ENCODE peak calls at places on chromosomes 5 and 9, in six cellular contexts. X is PC-9, O is HCT116, Q is astrocyte, F is GM23248, W is tibial nerve. I is an unnamed sample.

GRCh38 chr9:126114409-126114760 is 212.2 kb upstream of the MVB12B start:
- DNase-seq in X (no peak), F (no peak), Q (no peak), W (no peak), O (no peak), I (no peak)

GRCh38 chr5:95812100-95812472 is 10.4 kb downstream of the GLRX start:
- DNase-seq in F (peak; percentile 18), Q (no peak), O (no peak), X (no peak), W (no peak), I (no peak)

GRCh38 chr9:16824545-16825041 is 45.9 kb downstream of the BNC2 start:
- DNase-seq in W (no peak), F (no peak), X (peak; percentile 36), Q (peak; percentile 37), O (no peak), I (no peak)

GRCh38 chr5:77073667-77074066 is 13.4 kb downstream of the ZBED3 start:
- DNase-seq in W (no peak), O (no peak), F (peak; percentile 32), Q (peak; percentile 52), X (no peak), I (no peak)

GRCh38 chr9:75186767-75187380 is 98.6 kb downstream of the OSTF1 start:
- DNase-seq in W (no peak), O (no peak), F (peak; percentile 44), X (no peak), Q (no peak), I (no peak)

GRCh38 chr5:54517174-54517511 is 416 bp upstream of the SNX18 start:
- DNase-seq in O (no peak), F (no peak), X (no peak), Q (no peak), W (no peak), I (no peak)

GRCh38 chr9:112618385-112619001 is 99.4 kb downstream of the INIP start:
- DNase-seq in Q (no peak), F (no peak), X (no peak), W (no peak), O (no peak), I (no peak)

GRCh38 chr5:71778678-71779276 is 59.7 kb downstream of the CARTPT start:
- DNase-seq in X (peak; percentile 45), W (no peak), F (peak; percentile 28), O (peak; percentile 45), Q (peak; percentile 16), I (no peak)

GRCh38 chr5:144598451-144599068 is 427.9 kb downstream of the KCTD16 start:
- DNase-seq in X (no peak), Q (no peak), W (no peak), O (no peak), F (peak; percentile 17), I (no peak)

GRCh38 chr5:7904170-7904569 is 35.2 kb downstream of the MTRR start:
- DNase-seq in W (no peak), X (peak; percentile 75), F (peak; percentile 65), Q (peak; percentile 74), O (no peak), I (no peak)

GRCh38 chr5:132427285-132428146 is 58.0 kb downstream of the SLC22A5 start:
- DNase-seq in X (peak; percentile 92), F (peak; percentile 30), Q (no peak), O (no peak), W (no peak), I (peak; percentile 36)

GRCh38 chr5:153555420-153556114 is 65.1 kb downstream of the GRIA1 start:
- DNase-seq in F (no peak), X (no peak), Q (no peak), W (no peak), O (no peak), I (no peak)

GRCh38 chr9:3830296-3830695 is 304.5 kb upstream of the RFX3 start:
- DNase-seq in Q (no peak), F (no peak), X (no peak), W (no peak), O (no peak), I (no peak)

GRCh38 chr5:138905541-138905940 is 30.4 kb upstream of the LRRTM2 start:
- DNase-seq in Q (peak; percentile 80), F (peak; percentile 65), O (no peak), X (no peak), W (no peak), I (no peak)

GRCh38 chr9:13244190-13244589 is 35.3 kb downstream of the MPDZ start:
- DNase-seq in Q (no peak), F (no peak), O (no peak), W (no peak), X (no peak), I (no peak)

GRCh38 chr9:84659273-84659672 is 10.3 kb upstream of the NTRK2 start:
- DNase-seq in O (no peak), W (no peak), F (no peak), Q (no peak), X (no peak), I (no peak)

GRCh38 chr5:15887072-15887471 is 292.5 kb downstream of the MARCHF11 start:
- DNase-seq in X (no peak), W (no peak), Q (no peak), O (no peak), F (no peak), I (no peak)
- H3K27ac ChIP-seq in X (no peak overlapping the region), W (no peak overlapping the region), Q (no peak overlapping the region), O (no peak overlapping the region), F (no peak overlapping the region), I (no peak overlapping the region)

DNA sequence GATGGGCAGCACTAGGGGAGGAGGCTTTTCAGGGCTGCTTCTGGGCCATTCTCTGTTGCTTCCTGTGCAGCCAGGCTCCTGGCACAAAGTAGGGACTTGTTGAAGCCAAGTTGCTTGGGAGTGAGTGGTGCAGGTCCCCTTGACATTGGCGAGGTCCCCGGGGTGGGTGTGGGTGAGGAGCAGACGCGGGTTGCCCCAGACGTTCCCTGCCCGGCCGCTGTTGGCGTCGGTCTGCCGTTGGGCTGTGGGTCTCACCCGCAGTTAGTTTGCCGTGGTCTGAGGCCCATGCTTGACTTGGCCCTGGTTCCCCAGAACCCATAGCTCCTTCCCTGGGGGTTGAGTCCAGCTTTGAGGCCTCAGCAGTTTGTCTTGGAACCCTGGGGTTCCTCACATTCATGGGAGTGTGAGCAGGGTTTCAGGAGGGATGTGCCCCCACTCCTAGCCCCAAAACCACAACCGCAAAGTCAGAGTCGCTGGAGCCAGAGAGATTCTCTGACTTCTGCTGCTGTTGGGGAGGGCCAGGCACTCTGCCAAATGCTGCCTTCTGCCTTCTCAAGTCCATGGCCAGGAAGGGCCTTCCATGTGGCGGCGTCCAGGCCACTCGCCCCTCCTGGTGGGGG is 77.5 kb downstream of the RXRA start:
- DNase-seq in X (no peak), W (peak; percentile 74), O (no peak), F (peak; percentile 90), Q (peak; percentile 95), I (peak; percentile 91)
- H3K27ac ChIP-seq in X (no peak overlapping the region), W (peak overlapping the region; percentile 68), O (no peak overlapping the region), F (peak overlapping the region; percentile 91), Q (no peak overlapping the region), I (peak overlapping the region; percentile 79)

GRCh38 chr5:52895572-52896296 is 93.4 kb upstream of the ITGA2 start:
- DNase-seq in O (no peak), Q (no peak), W (no peak), F (peak; percentile 9), X (no peak), I (no peak)
- H3K27ac ChIP-seq in O (no peak overlapping the region), Q (no peak overlapping the region), W (no peak overlapping the region), F (no peak overlapping the region), X (no peak overlapping the region), I (peak overlapping the region; percentile 67)

DNA sequence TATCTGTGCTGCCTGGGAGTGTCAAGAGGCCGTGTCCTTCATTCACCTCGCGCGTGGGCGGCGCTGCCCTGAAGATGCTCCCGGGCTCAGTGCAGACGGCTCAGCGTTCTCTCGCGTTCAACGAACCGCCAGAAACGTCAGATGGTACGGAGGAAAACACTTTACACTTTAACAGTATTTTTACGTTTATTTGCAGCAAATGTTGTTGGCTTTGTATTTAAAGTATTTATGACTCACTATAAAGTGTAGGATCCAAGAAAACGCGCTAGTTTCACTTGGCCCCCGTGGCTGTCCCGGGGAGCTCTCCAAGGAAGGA is 544 bp upstream of the ERCC6L2 start:
- DNase-seq in X (peak; percentile 37), W (peak; percentile 26), Q (no peak), F (peak; percentile 88), O (no peak), I (peak; percentile 48)
- H3K27ac ChIP-seq in X (no peak overlapping the region), W (no peak overlapping the region), Q (no peak overlapping the region), F (no peak overlapping the region), O (no peak overlapping the region), I (no peak overlapping the region)

GRCh38 chr5:37501152-37501551 is 122.0 kb downstream of the WDR70 start:
- DNase-seq in X (no peak), O (no peak), W (no peak), F (peak; percentile 4), Q (peak; percentile 12), I (no peak)
- H3K27ac ChIP-seq in X (no peak overlapping the region), O (peak overlapping the region; percentile 73), W (no peak overlapping the region), F (no peak overlapping the region), Q (no peak overlapping the region), I (no peak overlapping the region)

DNA sequence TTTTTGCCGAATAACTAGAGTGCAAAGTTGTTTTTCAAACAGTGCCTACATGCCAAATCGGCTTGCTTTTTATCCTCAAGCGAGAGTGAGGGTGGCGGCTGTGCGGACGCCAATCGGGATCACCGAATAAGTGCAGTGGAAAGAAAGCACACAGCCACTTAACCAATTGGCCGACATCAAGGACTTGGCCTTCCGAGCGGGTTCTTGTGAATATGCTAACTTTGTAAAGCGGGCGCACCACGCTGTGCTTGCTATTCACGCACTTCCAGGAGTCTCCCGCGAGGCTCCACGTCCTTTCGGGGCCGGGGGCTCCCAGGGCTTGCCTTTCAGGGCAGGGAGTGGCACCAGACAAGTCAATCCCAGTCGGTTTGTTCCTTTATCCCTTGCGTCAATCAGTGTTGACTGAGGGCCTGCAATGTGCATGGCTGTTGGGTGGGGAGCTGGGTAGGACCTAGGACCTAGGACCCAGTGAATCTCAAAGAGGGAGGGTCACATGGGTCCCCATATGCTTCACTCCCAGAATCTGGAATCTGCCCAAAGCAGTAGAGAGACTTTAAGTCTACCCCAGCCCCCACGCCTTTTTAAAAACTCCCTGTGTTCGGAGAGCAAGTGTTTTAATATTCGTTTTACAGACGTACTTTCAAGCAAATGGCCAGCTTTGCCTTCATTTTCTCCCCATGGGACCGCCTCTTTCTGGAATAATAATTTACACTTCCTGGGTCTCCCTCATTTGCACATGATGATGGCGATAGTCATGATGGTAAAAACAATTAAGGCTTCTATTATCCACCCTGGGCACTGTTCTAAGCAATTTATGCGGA is 2.0 kb upstream of the GCNT4 start:
- DNase-seq in F (peak; percentile 72), W (no peak), O (no peak), Q (peak; percentile 65), X (no peak), I (peak; percentile 54)
- H3K27ac ChIP-seq in F (peak overlapping the region; percentile 87), W (peak overlapping the region; percentile 81), O (no peak overlapping the region), Q (peak overlapping the region; percentile 75), X (peak overlapping the region; percentile 9), I (peak overlapping the region; percentile 98)